ENCODE peak calls at places on chromosomes 5 and 9, in seven cellular contexts. One of them, this sample, is unnamed.

GRCh38 chr5:15233566-15233965 is 266.4 kb upstream of the FBXL7 start:
- DNase-seq in uterus: no peak
- DNase-seq in fibroblast of mammary gland: no peak
- DNase-seq in SK-N-SH: no peak
- DNase-seq in skeletal muscle cell: no peak
- DNase-seq in neural progenitor cell: no peak
- DNase-seq in left lung: no peak
- DNase-seq in this sample: no peak

GRCh38 chr5:52786937-52787599 is 648 bp upstream of the ITGA1 start:
- DNase-seq in fibroblast of mammary gland: peak
- DNase-seq in skeletal muscle cell: no peak
- DNase-seq in SK-N-SH: no peak
- DNase-seq in neural progenitor cell: no peak
- DNase-seq in left lung: no peak
- DNase-seq in uterus: peak
- DNase-seq in this sample: no peak

GRCh38 chr5:143717400-143717799 is 94.6 kb upstream of the HMHB1 start:
- DNase-seq in skeletal muscle cell: peak
- DNase-seq in neural progenitor cell: no peak
- DNase-seq in SK-N-SH: no peak
- DNase-seq in left lung: no peak
- DNase-seq in uterus: no peak
- DNase-seq in fibroblast of mammary gland: peak
- DNase-seq in this sample: no peak

GRCh38 chr5:38135486-38136031 is 122.8 kb upstream of the EGFLAM start:
- DNase-seq in uterus: no peak
- DNase-seq in neural progenitor cell: no peak
- DNase-seq in skeletal muscle cell: no peak
- DNase-seq in SK-N-SH: no peak
- DNase-seq in fibroblast of mammary gland: no peak
- DNase-seq in left lung: no peak
- DNase-seq in this sample: no peak

GRCh38 chr5:43309122-43309521 is 4.1 kb downstream of the HMGCS1 start:
- DNase-seq in uterus: no peak
- DNase-seq in neural progenitor cell: peak
- DNase-seq in fibroblast of mammary gland: no peak
- DNase-seq in SK-N-SH: no peak
- DNase-seq in left lung: no peak
- DNase-seq in skeletal muscle cell: no peak
- DNase-seq in this sample: no peak

GRCh38 chr9:115058684-115059315 is 59.2 kb downstream of the TNC start:
- DNase-seq in SK-N-SH: no peak
- DNase-seq in neural progenitor cell: no peak
- DNase-seq in skeletal muscle cell: peak
- DNase-seq in left lung: no peak
- DNase-seq in fibroblast of mammary gland: peak
- DNase-seq in uterus: no peak
- DNase-seq in this sample: no peak

GRCh38 chr5:57175586-57175985 is 1.7 kb downstream of the GPBP1 start:
- DNase-seq in SK-N-SH: peak
- DNase-seq in neural progenitor cell: peak
- DNase-seq in uterus: no peak
- DNase-seq in skeletal muscle cell: no peak
- DNase-seq in left lung: no peak
- DNase-seq in fibroblast of mammary gland: no peak
- DNase-seq in this sample: no peak

GRCh38 chr9:99748690-99749089 is 73.0 kb upstream of the NR4A3 start:
- DNase-seq in uterus: no peak
- DNase-seq in skeletal muscle cell: no peak
- DNase-seq in SK-N-SH: no peak
- DNase-seq in fibroblast of mammary gland: peak
- DNase-seq in neural progenitor cell: no peak
- DNase-seq in left lung: no peak
- DNase-seq in this sample: no peak

GRCh38 chr9:98523231-98523901 is 185.4 kb downstream of the GABBR2 start:
- DNase-seq in neural progenitor cell: peak
- DNase-seq in left lung: no peak
- DNase-seq in fibroblast of mammary gland: peak
- DNase-seq in SK-N-SH: no peak
- DNase-seq in uterus: no peak
- DNase-seq in skeletal muscle cell: no peak
- DNase-seq in this sample: no peak

GRCh38 chr5:179768326-179769085 is 25.3 kb upstream of the LTC4S start:
- DNase-seq in skeletal muscle cell: no peak
- DNase-seq in left lung: peak
- DNase-seq in uterus: no peak
- DNase-seq in SK-N-SH: peak
- DNase-seq in neural progenitor cell: peak
- DNase-seq in fibroblast of mammary gland: no peak
- DNase-seq in this sample: no peak

GRCh38 chr5:62938927-62939326 is 360.3 kb downstream of the LRRC70 start:
- DNase-seq in fibroblast of mammary gland: no peak
- DNase-seq in skeletal muscle cell: no peak
- DNase-seq in left lung: no peak
- DNase-seq in SK-N-SH: no peak
- DNase-seq in neural progenitor cell: no peak
- DNase-seq in uterus: no peak
- DNase-seq in this sample: no peak

GRCh38 chr5:134647750-134648424 is 698 bp upstream of the SEC24A start:
- DNase-seq in neural progenitor cell: no peak
- DNase-seq in fibroblast of mammary gland: peak
- DNase-seq in uterus: peak
- DNase-seq in SK-N-SH: no peak
- DNase-seq in skeletal muscle cell: peak
- DNase-seq in left lung: no peak
- DNase-seq in this sample: no peak

GRCh38 chr5:7382588-7382987 is 13.3 kb upstream of the ADCY2 start:
- DNase-seq in neural progenitor cell: no peak
- DNase-seq in uterus: no peak
- DNase-seq in skeletal muscle cell: no peak
- DNase-seq in left lung: no peak
- DNase-seq in fibroblast of mammary gland: no peak
- DNase-seq in SK-N-SH: no peak
- DNase-seq in this sample: no peak

GRCh38 chr9:85172001-85172978 is 502.8 kb downstream of the NTRK2 start:
- DNase-seq in neural progenitor cell: no peak
- DNase-seq in skeletal muscle cell: no peak
- DNase-seq in fibroblast of mammary gland: no peak
- DNase-seq in SK-N-SH: no peak
- DNase-seq in left lung: no peak
- DNase-seq in uterus: no peak
- DNase-seq in this sample: no peak

GRCh38 chr5:96584712-96585111 is 77.5 kb upstream of the CAST start:
- DNase-seq in left lung: no peak
- DNase-seq in fibroblast of mammary gland: no peak
- DNase-seq in neural progenitor cell: no peak
- DNase-seq in SK-N-SH: no peak
- DNase-seq in uterus: no peak
- DNase-seq in skeletal muscle cell: no peak
- DNase-seq in this sample: no peak

DNA sequence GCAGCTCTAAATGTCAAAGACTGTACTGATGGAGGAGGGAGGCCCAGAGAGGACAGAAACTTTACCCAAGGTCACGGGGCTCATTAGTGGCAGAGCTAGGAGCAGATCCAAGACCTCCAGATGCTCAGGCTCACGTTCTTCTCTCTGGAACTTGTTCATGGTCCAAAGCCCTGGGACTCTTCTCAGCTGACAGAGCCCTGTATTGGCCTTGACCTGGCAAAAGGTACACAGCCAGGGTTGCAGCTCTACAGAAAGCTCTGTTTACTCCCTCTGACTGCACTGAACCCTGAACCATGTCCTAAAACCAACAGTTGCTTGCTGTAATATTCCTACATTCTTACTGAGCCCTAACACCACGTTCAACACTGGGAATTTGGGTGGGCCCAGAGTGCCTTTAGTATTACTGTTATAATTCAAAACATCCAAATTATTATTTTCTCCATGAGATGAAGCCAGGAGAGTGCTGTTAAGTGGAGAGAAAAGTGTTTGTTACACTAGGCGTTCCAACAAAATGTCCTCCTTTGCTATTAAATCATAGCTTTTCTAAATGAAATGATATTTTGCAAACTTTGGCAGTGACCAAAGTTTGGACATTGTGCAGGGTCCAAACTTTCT is 602.4 kb upstream of the CLINT1 start:
- DNase-seq in skeletal muscle cell: no peak
- DNase-seq in left lung: no peak
- DNase-seq in uterus: peak
- DNase-seq in fibroblast of mammary gland: no peak
- DNase-seq in neural progenitor cell: no peak
- DNase-seq in SK-N-SH: no peak
- DNase-seq in this sample: no peak
- H3K4me3 ChIP-seq in skeletal muscle cell: no peak
- H3K4me3 ChIP-seq in left lung: no peak
- H3K4me3 ChIP-seq in uterus: no peak
- H3K4me3 ChIP-seq in fibroblast of mammary gland: no peak
- H3K4me3 ChIP-seq in neural progenitor cell: no peak
- H3K4me3 ChIP-seq in SK-N-SH: no peak
- H3K4me3 ChIP-seq in this sample: no peak

DNA sequence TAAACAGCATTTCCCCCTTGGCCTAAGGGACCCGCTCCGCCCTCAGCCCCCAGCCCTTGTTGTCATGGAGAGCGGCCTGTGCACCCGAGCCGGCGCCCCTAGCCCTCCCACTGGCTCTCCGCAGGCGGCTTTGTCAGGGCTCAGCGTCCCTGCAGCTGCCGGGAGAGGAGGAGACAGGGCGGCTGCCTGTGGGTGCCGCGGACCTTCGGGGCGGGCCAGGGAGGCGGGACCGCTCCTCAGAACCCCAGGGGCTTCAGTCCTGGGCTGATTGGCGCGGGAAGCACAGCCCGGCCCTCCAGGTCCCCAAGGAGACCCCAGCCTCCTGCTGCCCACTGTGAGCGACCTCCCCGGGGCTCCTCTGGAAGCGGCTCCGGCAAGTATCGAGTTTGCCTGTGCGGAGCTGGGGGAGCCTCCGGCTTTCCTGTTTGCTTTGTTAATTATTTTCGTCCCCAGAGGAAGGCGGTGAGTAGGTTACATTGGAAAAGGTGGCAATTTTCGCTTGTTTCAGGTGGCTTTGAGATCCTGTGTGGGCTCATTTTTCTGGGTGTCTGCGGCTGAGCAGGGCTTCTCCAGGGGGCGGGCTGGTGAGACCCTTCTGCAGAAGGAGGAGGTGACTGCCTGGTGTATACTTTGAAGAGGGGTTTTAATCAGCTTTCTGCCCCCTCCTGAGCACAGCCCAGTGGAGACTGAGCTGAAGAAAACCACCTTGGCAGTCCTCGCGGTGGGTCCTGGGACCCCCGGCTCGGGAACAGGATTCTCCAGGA is at the start of gene FGD3:
- DNase-seq in uterus: no peak
- DNase-seq in left lung: peak
- DNase-seq in SK-N-SH: peak
- DNase-seq in skeletal muscle cell: no peak
- DNase-seq in neural progenitor cell: peak
- DNase-seq in fibroblast of mammary gland: no peak
- DNase-seq in this sample: no peak
- H3K4me3 ChIP-seq in uterus: peak
- H3K4me3 ChIP-seq in left lung: peak
- H3K4me3 ChIP-seq in SK-N-SH: peak
- H3K4me3 ChIP-seq in skeletal muscle cell: peak
- H3K4me3 ChIP-seq in neural progenitor cell: peak
- H3K4me3 ChIP-seq in fibroblast of mammary gland: peak
- H3K4me3 ChIP-seq in this sample: peak

DNA sequence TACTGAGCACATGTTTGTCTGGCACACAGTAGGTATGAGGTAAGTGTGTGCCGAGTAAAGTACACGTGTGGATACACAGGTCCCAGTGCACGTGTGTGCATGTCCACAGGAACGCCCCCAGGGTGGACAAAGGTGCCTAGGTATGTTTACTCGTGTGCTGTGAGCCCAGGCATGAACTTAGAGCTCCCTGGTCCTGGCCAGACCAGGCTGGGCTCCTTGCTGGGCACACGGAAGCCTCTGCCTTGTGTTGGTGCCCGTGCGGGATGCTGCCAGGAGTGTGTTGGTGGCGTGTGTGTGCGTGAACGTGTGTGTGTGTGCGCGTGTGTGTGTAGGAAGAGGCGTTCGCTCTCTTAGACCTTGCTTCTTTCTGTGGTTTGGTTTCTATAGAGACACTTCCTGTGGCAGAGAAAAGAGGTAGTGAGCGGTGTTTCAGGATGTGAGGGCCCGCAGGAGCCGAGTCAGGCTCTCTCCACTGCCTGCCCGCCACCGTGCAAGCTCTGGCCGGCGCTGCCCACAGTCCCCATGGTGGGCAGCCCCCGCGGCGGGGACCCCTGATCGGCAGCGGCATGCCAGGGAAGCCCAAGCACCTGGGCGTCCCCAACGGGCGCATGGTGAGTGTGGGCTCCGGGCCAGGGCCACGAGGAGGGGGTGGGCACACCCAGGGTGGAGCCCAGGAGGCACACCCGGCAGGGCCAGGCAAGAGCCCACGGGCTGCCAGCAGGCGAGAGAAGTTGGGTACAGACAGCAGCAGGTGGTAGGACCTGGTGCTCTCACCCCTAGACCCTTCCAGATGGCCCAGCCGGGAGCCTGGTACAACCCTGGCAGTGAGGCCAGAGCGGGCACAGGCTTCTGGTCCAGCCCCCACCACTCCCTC is at the start of gene RGS14:
- DNase-seq in left lung: peak
- DNase-seq in fibroblast of mammary gland: no peak
- DNase-seq in SK-N-SH: no peak
- DNase-seq in neural progenitor cell: no peak
- DNase-seq in uterus: no peak
- DNase-seq in skeletal muscle cell: no peak
- DNase-seq in this sample: no peak
- H3K4me3 ChIP-seq in left lung: peak
- H3K4me3 ChIP-seq in fibroblast of mammary gland: no peak
- H3K4me3 ChIP-seq in SK-N-SH: peak
- H3K4me3 ChIP-seq in neural progenitor cell: no peak
- H3K4me3 ChIP-seq in uterus: peak
- H3K4me3 ChIP-seq in skeletal muscle cell: peak
- H3K4me3 ChIP-seq in this sample: peak

GRCh38 chr5:32714836-32715235 is 3.7 kb downstream of the NPR3 start:
- DNase-seq in SK-N-SH: no peak
- DNase-seq in skeletal muscle cell: no peak
- DNase-seq in fibroblast of mammary gland: no peak
- DNase-seq in neural progenitor cell: no peak
- DNase-seq in uterus: no peak
- DNase-seq in left lung: no peak
- DNase-seq in this sample: no peak

GRCh38 chr5:32713396-32714381 is 2.6 kb downstream of the NPR3 start:
- DNase-seq in neural progenitor cell: peak
- DNase-seq in skeletal muscle cell: no peak
- DNase-seq in SK-N-SH: peak
- DNase-seq in left lung: peak
- DNase-seq in fibroblast of mammary gland: peak
- DNase-seq in uterus: no peak
- DNase-seq in this sample: no peak

GRCh38 chr5:32711693-32712462 is 757 bp downstream of the NPR3 start:
- DNase-seq in uterus: no peak
- DNase-seq in SK-N-SH: peak
- DNase-seq in skeletal muscle cell: no peak
- DNase-seq in neural progenitor cell: peak
- DNase-seq in fibroblast of mammary gland: peak
- DNase-seq in left lung: peak
- DNase-seq in this sample: peak

GRCh38 chr5:32710859-32711692 is at the start of gene NPR3:
- DNase-seq in skeletal muscle cell: peak
- DNase-seq in neural progenitor cell: peak
- DNase-seq in fibroblast of mammary gland: peak
- DNase-seq in left lung: peak
- DNase-seq in SK-N-SH: peak
- DNase-seq in uterus: no peak
- DNase-seq in this sample: no peak

GRCh38 chr5:32712463-32713395 is 1.6 kb downstream of the NPR3 start:
- DNase-seq in fibroblast of mammary gland: peak
- DNase-seq in SK-N-SH: peak
- DNase-seq in skeletal muscle cell: no peak
- DNase-seq in neural progenitor cell: peak
- DNase-seq in uterus: no peak
- DNase-seq in left lung: peak
- DNase-seq in this sample: no peak
- H3K4me3 ChIP-seq in fibroblast of mammary gland: peak
- H3K4me3 ChIP-seq in SK-N-SH: peak
- H3K4me3 ChIP-seq in skeletal muscle cell: peak
- H3K4me3 ChIP-seq in neural progenitor cell: peak
- H3K4me3 ChIP-seq in uterus: peak
- H3K4me3 ChIP-seq in left lung: peak
- H3K4me3 ChIP-seq in this sample: no peak